ENCODE peak calls at places on chromosomes 5 and 9, in five cellular contexts. T, K, D, H and W are unnamed samples.

GRCh38 chr5:58786035-58786434 is 203.2 kb downstream of the RAB3C start:
- DNase-seq in K (no peak), D (no peak), H (no peak), T (no peak), W (no peak)

GRCh38 chr5:66443462-66444130 is 152.6 kb upstream of the MAST4 start:
- DNase-seq in H (no peak), K (no peak), D (no peak), T (no peak), W (no peak)

GRCh38 chr5:103057208-103058130 is 62.5 kb downstream of the GIN1 start:
- DNase-seq in H (no peak), K (no peak), D (no peak), T (no peak), W (no peak)

GRCh38 chr5:31798168-31798567 is 159.2 kb downstream of the PDZD2 start:
- DNase-seq in D (no peak), T (no peak), K (no peak), H (no peak), W (no peak)

GRCh38 chr5:40681351-40682311 is 1.9 kb downstream of the PTGER4 start:
- DNase-seq in K (no peak), T (no peak), D (peak), H (peak), W (no peak)

GRCh38 chr5:574906-575305 is 37.2 kb upstream of the CEP72 start:
- DNase-seq in K (no peak), T (no peak), H (no peak), D (no peak), W (no peak)

GRCh38 chr5:80654054-80654390 is 430 bp upstream of the MSH3 start:
- DNase-seq in D (no peak), T (peak), H (peak), K (peak), W (no peak)

GRCh38 chr9:87910821-87911220 is 6.9 kb upstream of the SPATA31C1 start:
- DNase-seq in D (no peak), K (no peak), H (no peak), T (no peak), W (no peak)

GRCh38 chr5:7534505-7534904 is 138.6 kb downstream of the ADCY2 start:
- DNase-seq in K (no peak), H (no peak), T (no peak), D (no peak), W (no peak)

GRCh38 chr5:110639307-110639902 is 87.1 kb downstream of the TMEM232 start:
- DNase-seq in D (no peak), H (no peak), K (no peak), T (no peak), W (no peak)

GRCh38 chr5:168106008-168106761 is 185.3 kb upstream of the WWC1 start:
- DNase-seq in K (peak), T (peak), D (no peak), H (no peak), W (no peak)

GRCh38 chr9:18124760-18125159 is 349.2 kb upstream of the ADAMTSL1 start:
- DNase-seq in T (no peak), H (no peak), D (no peak), K (no peak), W (peak)

GRCh38 chr5:102845041-102845440 is 89.9 kb downstream of the PAM start:
- DNase-seq in D (no peak), T (no peak), K (no peak), H (no peak), W (no peak)

GRCh38 chr5:60092671-60093422 is 199.3 kb upstream of the PDE4D start:
- DNase-seq in K (no peak), D (no peak), T (no peak), H (no peak), W (peak)

GRCh38 chr5:158654415-158654814 is 445.3 kb downstream of the EBF1 start:
- DNase-seq in T (no peak), D (no peak), H (no peak), K (no peak), W (no peak)

GRCh38 chr5:19555436-19555835 is 432.6 kb downstream of the CDH18 start:
- DNase-seq in T (no peak), D (no peak), H (no peak), K (no peak), W (no peak)

GRCh38 chr9:2709645-2710101 is 7.6 kb upstream of the KCNV2 start:
- DNase-seq in K (no peak), T (no peak), D (no peak), H (no peak), W (no peak)

GRCh38 chr9:33619666-33620404 is 95.8 kb downstream of the ANKRD18B start:
- DNase-seq in D (no peak), H (no peak), T (no peak), K (no peak), W (peak)

GRCh38 chr5:132684496-132684895 is 10.7 kb downstream of the IL4 start:
- DNase-seq in D (no peak), K (no peak), T (no peak), H (no peak), W (no peak)

GRCh38 chr5:112329429-112330090 is 89.5 kb downstream of the EPB41L4A start:
- DNase-seq in D (no peak), H (no peak), K (no peak), T (no peak), W (no peak)

GRCh38 chr5:166624573-166624972 is 1666.9 kb upstream of the WWC1 start:
- DNase-seq in T (no peak), K (no peak), H (no peak), D (no peak), W (no peak)

GRCh38 chr9:70540016-70540415 is 125.6 kb upstream of the KLF9 start:
- DNase-seq in H (no peak), D (no peak), K (no peak), T (no peak), W (no peak)

GRCh38 chr9:6590772-6591384 is 54.7 kb downstream of the GLDC start:
- DNase-seq in H (no peak), K (no peak), D (no peak), T (no peak), W (no peak)